ENCODE peak calls at places on chromosomes 7 and 10, in five cellular contexts. K is sigmoid colon, Q is A549, G is ovary, Z is suprapubic skin. E is an unnamed sample.

GRCh38 chr10:28089467-28089866 is 90.6 kb upstream of the ODAD2 start:
- DNase-seq in K (no peak), Q (no peak), G (no peak), Z (no peak), E (no peak)

GRCh38 chr10:120705306-120705705 is 145.9 kb upstream of the WDR11 start:
- DNase-seq in K (no peak), Q (no peak), G (no peak), Z (no peak), E (no peak)

GRCh38 chr10:89390875-89391576 is 1.4 kb upstream of the IFIT1 start:
- DNase-seq in K (no peak), Q (no peak), G (no peak), Z (no peak), E (no peak)

GRCh38 chr10:116472874-116473273 is 45.2 kb downstream of the PNLIPRP3 start:
- DNase-seq in K (no peak), Q (no peak), G (no peak), Z (no peak), E (no peak)

GRCh38 chr10:11036424-11037011 is 18.8 kb downstream of the CELF2 start:
- DNase-seq in K (no peak), Q (peak; percentile 38), G (peak; percentile 41), Z (no peak), E (no peak)

GRCh38 chr7:76358053-76358477 is 726 bp downstream of the YWHAG start:
- DNase-seq in K (peak; percentile 85), Q (peak; percentile 44), G (peak; percentile 79), Z (peak; percentile 86), E (peak; percentile 94)

GRCh38 chr10:73226663-73227062 is 20.4 kb downstream of the DNAJC9 start:
- DNase-seq in K (no peak), Q (no peak), G (no peak), Z (no peak), E (no peak)

GRCh38 chr10:33132626-33133025 is 174.6 kb upstream of the ITGB1 start:
- DNase-seq in K (no peak), Q (peak; percentile 77), G (no peak), Z (no peak), E (no peak)

GRCh38 chr7:149662591-149663095 is 110.7 kb downstream of the ZNF467 start:
- DNase-seq in K (peak; percentile 84), Q (peak; percentile 83), G (no peak), Z (no peak), E (no peak)

GRCh38 chr10:128563904-128564303 is 437.7 kb upstream of the MKI67 start:
- DNase-seq in K (no peak), Q (no peak), G (no peak), Z (no peak), E (no peak)

GRCh38 chr10:76085002-76085401 is 653.6 kb downstream of the LRMDA start:
- DNase-seq in K (no peak), Q (no peak), G (no peak), Z (no peak), E (no peak)

GRCh38 chr10:71771821-71772617 is 1.3 kb downstream of the VSIR start:
- DNase-seq in K (peak; percentile 96), Q (peak; percentile 57), G (peak; percentile 82), Z (peak; percentile 87), E (no peak)

GRCh38 chr7:27510550-27510949 is 152.1 kb downstream of the HIBADH start:
- DNase-seq in K (no peak), Q (no peak), G (no peak), Z (no peak), E (no peak)

GRCh38 chr7:28408105-28408973 is 4.0 kb upstream of the CREB5 start:
- DNase-seq in K (peak; percentile 90), Q (no peak), G (peak; percentile 41), Z (no peak), E (no peak)

GRCh38 chr10:49080965-49081364 is 34.4 kb downstream of the VSTM4 start:
- DNase-seq in K (no peak), Q (no peak), G (peak; percentile 34), Z (no peak), E (no peak)

GRCh38 chr7:44046321-44047061 is 2.0 kb downstream of the DBNL start:
- DNase-seq in K (peak; percentile 55), Q (no peak), G (no peak), Z (no peak), E (no peak)

GRCh38 chr10:45655219-45655618 is 17.4 kb downstream of the ZFAND4 start:
- DNase-seq in K (no peak), Q (no peak), G (no peak), Z (no peak), E (no peak)

GRCh38 chr10:6694447-6695155 is 114.5 kb upstream of the PRKCQ start:
- DNase-seq in K (no peak), Q (peak; percentile 22), G (no peak), Z (no peak), E (no peak)

GRCh38 chr10:119516381-119517234 is 25.9 kb downstream of the RGS10 start:
- DNase-seq in K (no peak), Q (no peak), G (no peak), Z (no peak), E (no peak)
- H3K4me3 ChIP-seq in K (no peak overlapping the region), Q (no peak overlapping the region), G (no peak overlapping the region), Z (no peak overlapping the region), E (no peak overlapping the region)

GRCh38 chr7:19674266-19674960 is 34.4 kb downstream of the POLR1F start:
- DNase-seq in K (no peak), Q (no peak), G (no peak), Z (no peak), E (no peak)
- TF ChIP-seq CTCF in K (no peak), Q (no peak), G (no peak), Z (no peak), E (no peak)

GRCh38 chr7:112092306-112093090 is 113.7 kb downstream of the DOCK4 start:
- DNase-seq in K (no peak), Q (no peak), G (no peak), Z (no peak), E (no peak)
- TF ChIP-seq EP300 in K (no peak), Q (no peak), G (no peak), Z (no peak), E (no peak)

GRCh38 chr10:70364001-70364771 is 18.2 kb downstream of the LRRC20 start:
- DNase-seq in K (peak; percentile 98), Q (peak; percentile 88), G (peak; percentile 94), Z (peak; percentile 95), E (peak; percentile 98)
- H3K4me3 ChIP-seq in K (peak overlapping the region; percentile 8), Q (no peak overlapping the region), G (peak overlapping the region; percentile 25), Z (peak overlapping the region; percentile 20), E (peak overlapping the region; percentile 24)

GRCh38 chr10:84665883-84666463 is 337.6 kb downstream of the CCSER2 start:
- DNase-seq in K (no peak), Q (peak; percentile 20), G (no peak), Z (no peak), E (no peak)
- TF ChIP-seq CTCF in K (no peak), Q (peak; percentile 33), G (no peak), Z (no peak), E (no peak)

GRCh38 chr7:70788276-70788675 is 343.7 kb upstream of the GALNT17 start:
- DNase-seq in K (no peak), Q (no peak), G (no peak), Z (no peak), E (no peak)
- TF ChIP-seq EP300 in K (no peak), Q (no peak), G (no peak), Z (no peak), E (no peak)

DNA sequence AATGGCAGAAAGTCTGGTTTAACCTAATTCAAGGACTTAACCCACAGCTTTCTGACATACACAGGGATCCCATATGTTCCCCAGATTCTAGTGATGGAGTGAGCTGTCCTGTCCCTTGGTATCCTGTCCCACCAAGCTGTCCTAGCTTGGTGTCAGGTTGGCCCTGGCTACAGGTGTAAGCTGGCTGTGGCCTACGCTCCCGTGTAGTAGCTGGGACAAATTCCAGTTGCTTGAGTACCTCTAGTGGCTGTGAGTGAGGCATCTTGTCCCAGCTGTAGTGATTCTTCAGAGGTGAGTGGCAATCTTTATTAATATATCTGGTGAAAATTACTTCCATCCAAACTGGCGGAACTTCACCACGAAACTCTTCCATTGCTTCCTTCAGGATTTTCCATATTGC is 105.2 kb upstream of the FAM171A1 start:
- DNase-seq in K (no peak), Q (no peak), G (no peak), Z (no peak), E (no peak)
- H3K4me3 ChIP-seq in K (no peak overlapping the region), Q (no peak overlapping the region), G (no peak overlapping the region), Z (no peak overlapping the region), E (no peak overlapping the region)